ENCODE peak calls at places on chromosomes 4 and X, in seven cellular contexts. Y is IMR-90, J is mesenchymal stem cell, X is mesendoderm, K is neuronal stem cell, Z is H9, F is trophoblast cell. N is an unnamed sample.

GRCh38 chrX:37454537-37455285 is 105.5 kb downstream of the PRRG1 start:
- DNase-seq in F (peak), Y (peak), Z (peak), X (peak), J (no peak), K (no peak), N (no peak)

GRCh38 chr4:106080376-106080775 is 185.1 kb downstream of the NPNT start:
- DNase-seq in J (no peak), X (no peak), Z (no peak), F (no peak), K (no peak), Y (peak), N (no peak)

GRCh38 chr4:188434686-188435085 is 295.4 kb downstream of the TRIML1 start:
- DNase-seq in X (no peak), F (no peak), J (no peak), Y (no peak), K (no peak), Z (no peak), N (no peak)

GRCh38 chr4:54844911-54845310 is 187.2 kb downstream of the KIT start:
- DNase-seq in X (no peak), Z (no peak), K (no peak), F (no peak), Y (no peak), J (no peak), N (no peak)

GRCh38 chrX:68929332-68930150 is 100.7 kb downstream of the EFNB1 start:
- DNase-seq in Y (peak), Z (no peak), J (peak), X (peak), F (peak), K (no peak), N (no peak)

GRCh38 chr4:77332696-77333270 is 175.8 kb downstream of the CCNG2 start:
- DNase-seq in K (no peak), Y (no peak), X (peak), Z (peak), F (no peak), J (no peak), N (no peak)

GRCh38 chr4:131638776-131639175 is 1510.3 kb upstream of the PCDH10 start:
- DNase-seq in J (peak), Z (no peak), X (no peak), F (no peak), Y (peak), K (no peak), N (no peak)

GRCh38 chr4:61572160-61572559 is 372.0 kb downstream of the ADGRL3 start:
- DNase-seq in F (no peak), X (no peak), Z (no peak), K (no peak), J (peak), Y (peak), N (no peak)

GRCh38 chr4:51943221-51943620 is 76.9 kb downstream of the LRRC66 start:
- DNase-seq in Y (peak), X (peak), J (peak), Z (no peak), F (peak), K (no peak), N (no peak)

GRCh38 chr4:3868146-3868840 is 102.1 kb downstream of the ADRA2C start:
- DNase-seq in K (peak), Y (peak), Z (peak), X (peak), F (peak), J (no peak), N (no peak)

GRCh38 chr4:722181-722725 is 16.6 kb downstream of the PCGF3 start:
- DNase-seq in K (no peak), X (no peak), F (no peak), Y (no peak), J (no peak), Z (no peak), N (no peak)

GRCh38 chr4:38231626-38232025 is 271.4 kb downstream of the PTTG2 start:
- DNase-seq in F (no peak), Y (no peak), K (no peak), X (no peak), J (no peak), Z (no peak), N (no peak)

GRCh38 chrX:12065251-12065650 is 73.0 kb upstream of the FRMPD4 start:
- DNase-seq in K (peak), X (peak), F (peak), J (peak), Y (peak), Z (peak), N (peak)

GRCh38 chr4:152089564-152089963 is 328.8 kb upstream of the GATB start:
- DNase-seq in Z (no peak), F (no peak), X (no peak), Y (no peak), J (no peak), K (no peak), N (no peak)
- H2BK5ac ChIP-seq in Z (no peak), F (no peak), X (no peak), Y (no peak), J (no peak), K (no peak), N (no peak)

GRCh38 chrX:16834811-16835210 is 35.4 kb downstream of the RBBP7 start:
- DNase-seq in Z (no peak), X (peak), F (no peak), Y (no peak), J (no peak), K (no peak), N (no peak)

GRCh38 chrX:16839852-16840460 is 30.2 kb downstream of the RBBP7 start:
- DNase-seq in Z (peak), Y (peak), F (peak), K (no peak), X (peak), J (peak), N (no peak)

GRCh38 chrX:16836371-16836770 is 33.8 kb downstream of the RBBP7 start:
- DNase-seq in K (no peak), F (peak), X (peak), Z (peak), J (peak), Y (peak), N (peak)

GRCh38 chrX:16839224-16839851 is 30.8 kb downstream of the RBBP7 start:
- DNase-seq in K (no peak), Z (no peak), F (no peak), X (peak), J (no peak), Y (no peak), N (no peak)

GRCh38 chrX:16838202-16839066 is 31.7 kb downstream of the RBBP7 start:
- DNase-seq in K (no peak), X (peak), F (no peak), Y (peak), J (peak), Z (peak), N (no peak)
- H3K18ac ChIP-seq in K (no peak), X (no peak), F (no peak), Y (peak), J (peak), Z (no peak), N (no peak)

GRCh38 chr4:73037057-73037456 is 32.5 kb downstream of the COX18 start:
- DNase-seq in X (peak), Y (no peak), F (no peak), J (no peak), K (no peak), Z (no peak), N (no peak)

GRCh38 chr4:73034896-73035295 is 34.6 kb downstream of the COX18 start:
- DNase-seq in Y (no peak), J (peak), Z (no peak), F (peak), K (no peak), X (no peak), N (no peak)

DNA sequence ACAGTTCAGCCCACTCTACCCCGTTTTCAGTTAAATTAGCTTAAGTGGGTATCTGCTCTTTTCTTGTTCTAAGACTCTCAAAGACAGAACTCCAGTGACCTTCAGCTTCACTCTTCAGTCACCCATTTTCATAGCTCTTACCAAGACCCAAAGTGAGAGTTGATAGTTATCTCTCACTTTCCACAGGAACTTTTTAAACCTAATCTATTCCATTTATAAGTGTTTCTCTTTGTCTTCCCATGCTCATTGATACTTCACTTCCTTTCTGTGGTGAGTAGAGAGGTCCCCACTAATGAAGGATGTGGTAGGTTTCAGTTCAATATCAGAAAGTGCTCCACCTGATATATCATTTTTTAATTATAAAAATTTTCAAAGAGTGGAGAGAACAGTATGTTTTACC is 33.4 kb downstream of the COX18 start:
- DNase-seq in Y (no peak), F (no peak), X (no peak), K (no peak), J (no peak), Z (no peak), N (no peak)
- H2BK5ac ChIP-seq in Y (no peak), F (no peak), X (no peak), K (no peak), J (no peak), Z (no peak), N (no peak)

DNA sequence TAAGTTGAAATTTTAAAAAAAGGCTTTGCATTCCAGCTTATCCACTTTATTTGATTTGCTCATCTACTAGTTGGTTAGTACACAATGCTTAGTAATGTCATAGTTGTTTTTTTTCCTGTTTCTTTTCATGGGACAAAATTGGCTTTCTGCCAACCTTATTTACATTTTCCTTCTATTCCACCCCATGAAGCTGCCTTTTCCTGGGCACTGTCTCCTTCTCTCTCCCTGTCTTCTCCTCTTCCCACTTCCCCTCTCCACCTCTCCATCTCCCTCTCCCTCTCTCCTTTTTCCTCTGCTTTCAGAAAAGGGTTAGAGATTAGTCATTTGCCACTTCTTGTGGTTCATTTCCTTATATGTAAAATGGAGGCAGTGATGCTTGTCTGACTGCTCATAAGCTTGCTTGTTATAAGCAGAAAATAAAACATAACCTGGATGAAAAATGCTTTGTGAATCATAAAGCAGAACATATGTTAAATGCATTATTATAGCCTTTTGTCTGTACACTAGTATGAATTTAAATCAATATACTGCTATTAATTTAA is 181.9 kb downstream of the CEP135 start:
- DNase-seq in K (no peak), Z (no peak), F (no peak), J (peak), Y (no peak), X (no peak), N (no peak)
- H3K18ac ChIP-seq in K (no peak), Z (no peak), F (no peak), J (no peak), Y (no peak), X (no peak), N (no peak)

DNA sequence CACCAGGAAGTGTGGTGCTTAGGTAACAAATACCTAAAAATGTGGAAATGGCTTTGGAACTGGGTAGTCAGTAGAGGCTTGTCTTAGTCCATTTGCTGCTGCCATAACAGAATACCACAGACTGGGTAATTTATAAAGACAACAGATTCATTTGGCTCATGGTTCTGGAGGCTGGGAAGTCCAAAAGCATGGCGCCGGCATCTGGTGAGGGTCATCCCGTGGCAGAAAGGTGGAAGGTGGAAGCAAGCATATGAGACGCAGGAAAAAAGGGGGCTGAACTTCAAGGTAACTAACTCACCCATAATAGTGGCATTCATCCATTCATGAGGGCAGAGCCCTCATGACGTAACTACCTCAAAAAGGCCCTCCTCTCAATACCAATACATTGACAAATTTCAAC is 6.6 kb downstream of the FAM3A start:
- DNase-seq in Z (no peak), K (no peak), F (no peak), Y (no peak), X (no peak), J (no peak), N (no peak)
- H2BK5ac ChIP-seq in Z (no peak), K (no peak), F (no peak), Y (no peak), X (no peak), J (no peak), N (no peak)

GRCh38 chr4:164056426-164057142 is 562.1 kb downstream of the TMA16 start:
- DNase-seq in K (no peak), X (peak), J (no peak), F (peak), Z (no peak), Y (no peak), N (no peak)
- H3K18ac ChIP-seq in K (no peak), X (no peak), J (no peak), F (no peak), Z (no peak), Y (no peak), N (no peak)

N was measured in H1.